ENCODE peak calls at places on chromosomes 4 and X, in ten cellular contexts. M is amygdala; C is T1000; X is iPS DF 6.9; G is AG10803; N is NAMALWA; J is colonic mucosa; H is CD4-positive, alpha-beta T cell; Z is NCI-H345; I is right lobe of liver. T is an unnamed sample.
A peak's percentile ranks its signal among the peaks of the same experiment; 100 is the strongest.

GRCh38 chrX:104968241-104968640 is 252.3 kb downstream of the TEX13A start:
- DNase-seq in N (no peak), G (no peak), I (no peak), H (no peak), C (no peak), Z (no peak), X (no peak), M (no peak), J (no peak), T (no peak)

GRCh38 chr4:62898115-62898514 is 1511.1 kb downstream of the TECRL start:
- DNase-seq in N (no peak), M (no peak), J (no peak), H (no peak), X (no peak), I (peak; percentile 41), Z (no peak), G (no peak), C (no peak), T (no peak)

GRCh38 chr4:16897991-16898827 is at the start of gene LDB2:
- DNase-seq in X (no peak), Z (no peak), I (peak; percentile 72), N (no peak), J (peak; percentile 32), G (peak; percentile 91), C (peak; percentile 53), H (no peak), M (no peak), T (peak; percentile 45)

GRCh38 chr4:72567821-72568620 is 1.0 kb downstream of the ADAMTS3 start:
- DNase-seq in H (no peak), N (no peak), C (peak; percentile 56), I (peak; percentile 62), G (peak; percentile 47), M (peak; percentile 5), J (peak; percentile 30), Z (peak; percentile 9), X (peak; percentile 63), T (peak; percentile 94)

GRCh38 chr4:3246458-3247398 is 2.2 kb upstream of the MSANTD1 start:
- DNase-seq in Z (no peak), C (no peak), M (no peak), X (no peak), N (no peak), H (no peak), G (no peak), I (no peak), J (no peak), T (no peak)

GRCh38 chr4:158446106-158446505 is 75.6 kb upstream of the RXFP1 start:
- DNase-seq in H (no peak), Z (no peak), I (no peak), N (no peak), J (no peak), X (no peak), G (peak; percentile 68), M (no peak), C (no peak), T (no peak)

GRCh38 chr4:142238589-142238988 is 602.2 kb downstream of the IL15 start:
- DNase-seq in H (no peak), J (no peak), N (no peak), I (no peak), X (no peak), Z (no peak), C (no peak), G (peak; percentile 66), M (no peak), T (peak; percentile 16)

GRCh38 chr4:2042207-2042946 is 16.8 kb upstream of the NAT8L start:
- DNase-seq in Z (peak; percentile 16), H (no peak), I (peak; percentile 46), X (no peak), G (no peak), J (peak; percentile 18), N (no peak), M (no peak), C (no peak), T (peak; percentile 25)

GRCh38 chrX:23341452-23341851 is 6.8 kb downstream of the PTCHD1 start:
- DNase-seq in H (no peak), M (no peak), G (peak; percentile 1), C (no peak), I (no peak), J (peak; percentile 22), N (no peak), X (no peak), Z (no peak), T (peak; percentile 50)

GRCh38 chr4:169410839-169411770 is 140.3 kb upstream of the SH3RF1 start:
- DNase-seq in C (no peak), J (peak; percentile 27), H (peak; percentile 13), N (peak; percentile 38), X (no peak), I (no peak), G (peak; percentile 82), M (no peak), Z (no peak), T (peak; percentile 33)

GRCh38 chr4:185143596-185143969 is 517 bp downstream of the SLC25A4 start:
- DNase-seq in G (peak; percentile 11), J (peak; percentile 49), I (peak; percentile 62), X (no peak), N (peak; percentile 45), Z (peak; percentile 31), M (peak; percentile 48), C (no peak), H (no peak), T (peak; percentile 50)

GRCh38 chrX:149462849-149463248 is 42.3 kb downstream of the IDS start:
- DNase-seq in C (no peak), N (no peak), G (peak; percentile 80), I (no peak), J (no peak), M (no peak), X (no peak), H (no peak), Z (no peak), T (no peak)

GRCh38 chrX:47483310-47484268 is 567 bp upstream of the ZNF41 start:
- DNase-seq in H (no peak), I (peak; percentile 54), C (no peak), G (peak; percentile 31), Z (no peak), J (peak; percentile 34), N (no peak), X (no peak), M (no peak), T (peak; percentile 32)

GRCh38 chr4:22170353-22170752 is 221.8 kb upstream of the KCNIP4 start:
- DNase-seq in J (no peak), C (peak; percentile 17), G (peak; percentile 11), Z (no peak), I (no peak), X (no peak), H (no peak), N (no peak), M (no peak), T (peak; percentile 70)

GRCh38 chrX:86946569-86946968 is 571.0 kb upstream of the KLHL4 start:
- DNase-seq in Z (peak; percentile 7), N (peak; percentile 46), I (no peak), X (peak; percentile 13), M (no peak), C (no peak), J (no peak), H (no peak), G (no peak), T (peak; percentile 64)

GRCh38 chr4:139525414-139525813 is 30.6 kb downstream of the SETD7 start:
- DNase-seq in M (no peak), I (no peak), J (no peak), X (no peak), C (no peak), H (no peak), Z (no peak), N (no peak), G (no peak), T (no peak)

GRCh38 chrX:129043138-129043537 is 480.2 kb downstream of the SMARCA1 start:
- DNase-seq in G (no peak), H (no peak), M (no peak), C (no peak), I (no peak), X (no peak), J (no peak), Z (no peak), N (no peak), T (no peak)

GRCh38 chrX:103585421-103586313 is at the start of gene TCEAL4:
- DNase-seq in X (no peak), Z (peak; percentile 59), H (no peak), G (peak; percentile 12), M (peak; percentile 22), J (peak; percentile 62), N (peak; percentile 45), C (no peak), I (peak; percentile 81), T (peak; percentile 33)

GRCh38 chr4:2254665-2255500 is 7.0 kb downstream of the MXD4 start:
- DNase-seq in I (peak; percentile 43), N (no peak), C (no peak), J (peak; percentile 14), X (no peak), M (no peak), Z (no peak), H (no peak), G (no peak), T (no peak)

GRCh38 chr4:116501954-116502353 is 583.4 kb downstream of the TRAM1L1 start:
- DNase-seq in G (no peak), J (no peak), I (no peak), N (no peak), X (no peak), H (no peak), M (no peak), C (no peak), Z (no peak), T (no peak)

GRCh38 chr4:20995591-20995990 is 295.3 kb downstream of the PACRGL start:
- DNase-seq in N (no peak), C (no peak), J (no peak), Z (no peak), M (no peak), H (no peak), G (no peak), X (no peak), I (no peak), T (peak; percentile 55)

GRCh38 chrX:131235768-131236167 is 53.3 kb downstream of the IGSF1 start:
- DNase-seq in Z (no peak), X (no peak), G (no peak), C (no peak), I (no peak), J (no peak), H (no peak), M (no peak), N (no peak), T (no peak)

GRCh38 chr4:53431052-53431451 is 53.6 kb downstream of the FIP1L1 start:
- DNase-seq in I (no peak), X (no peak), J (no peak), C (no peak), G (no peak), H (no peak), M (no peak), N (no peak), Z (no peak), T (no peak)

GRCh38 chr4:13907255-13907751 is 279.8 kb upstream of the BOD1L1 start:
- DNase-seq in N (no peak), Z (no peak), C (peak; percentile 87), X (no peak), H (no peak), M (no peak), I (no peak), G (peak; percentile 97), J (no peak), T (peak; percentile 99)

GRCh38 chr4:154626793-154627484 is 14.5 kb upstream of the FGG start:
- DNase-seq in M (no peak), G (peak; percentile 5), C (no peak), I (peak; percentile 84), J (peak; percentile 26), H (peak; percentile 4), X (peak; percentile 33), Z (no peak), N (peak; percentile 81), T (peak; percentile 82)

GRCh38 chr4:120830204-120830603 is 92.3 kb downstream of the PRDM5 start:
- DNase-seq in N (no peak), J (no peak), X (no peak), C (no peak), H (no peak), I (no peak), G (peak; percentile 66), Z (no peak), M (no peak), T (no peak)

GRCh38 chr4:168631241-168632151 is 134.6 kb downstream of the PALLD start:
- DNase-seq in N (no peak), M (no peak), Z (peak; percentile 48), I (peak; percentile 68), H (no peak), X (no peak), C (no peak), J (peak; percentile 70), G (peak; percentile 49), T (peak; percentile 85)

T was measured in kidney tubule cell.